ENCODE peak calls at places on chromosomes 13 and 19, in six cellular contexts. S is GM23338, W is upper lobe of left lung, H is HCT116, V is Panc1, U is K562. Z is an unnamed sample.

GRCh38 chr19:58476498-58477015 is 405 bp downstream of the ZNF446 start:
- ATAC-seq in S (peak), W (peak), H (no peak), V (no peak), U (peak), Z (no peak)

GRCh38 chr19:36686365-36687213 is 823 bp upstream of the ZNF567 start:
- ATAC-seq in S (peak), W (peak), H (no peak), V (peak), U (peak), Z (peak)

GRCh38 chr13:71879129-71879535 is 12.1 kb upstream of the DACH1 start:
- ATAC-seq in S (peak), W (peak), H (peak), V (peak), U (no peak), Z (no peak)

GRCh38 chr13:90374183-90374582 is 973.3 kb upstream of the MIR17HG start:
- ATAC-seq in S (no peak), W (no peak), H (no peak), V (no peak), U (no peak), Z (no peak)

GRCh38 chr13:110853235-110853721 is 61.6 kb downstream of the ANKRD10 start:
- ATAC-seq in S (peak), W (no peak), H (no peak), V (no peak), U (peak), Z (peak)

GRCh38 chr19:53158119-53158656 is 665 bp downstream of the ZNF347 start:
- ATAC-seq in S (peak), W (peak), H (no peak), V (peak), U (peak), Z (peak)

GRCh38 chr19:50300814-50301606 is 28.2 kb downstream of the KCNC3 start:
- ATAC-seq in S (no peak), W (no peak), H (peak), V (peak), U (no peak), Z (no peak)

GRCh38 chr13:22696433-22696832 is 484.3 kb upstream of the SGCG start:
- ATAC-seq in S (peak), W (no peak), H (no peak), V (no peak), U (no peak), Z (no peak)

GRCh38 chr13:99396446-99396845 is 89.2 kb upstream of the GPR183 start:
- ATAC-seq in S (no peak), W (no peak), H (no peak), V (no peak), U (no peak), Z (no peak)

GRCh38 chr13:34765446-34766180 is 176.5 kb upstream of the NBEA start:
- ATAC-seq in S (no peak), W (no peak), H (no peak), V (no peak), U (no peak), Z (no peak)

GRCh38 chr19:10634881-10635463 is 9.6 kb downstream of the SLC44A2 start:
- ATAC-seq in S (no peak), W (no peak), H (no peak), V (no peak), U (peak), Z (no peak)
- TF ChIP-seq POLR2AphosphoS5 in S (no peak), W (no peak), H (no peak), V (no peak), U (no peak), Z (no peak)

GRCh38 chr13:26899153-26899552 is 138.6 kb upstream of the GPR12 start:
- ATAC-seq in S (no peak), W (no peak), H (no peak), V (no peak), U (no peak), Z (no peak)
- TF ChIP-seq POLR2AphosphoS5 in S (no peak), W (no peak), H (no peak), V (no peak), U (no peak), Z (no peak)

GRCh38 chr19:48752511-48753365 is at the start of gene FUT1:
- ATAC-seq in S (peak), W (peak), H (peak), V (peak), U (peak), Z (peak)
- TF ChIP-seq POLR2AphosphoS5 in S (peak), W (peak), H (peak), V (no peak), U (no peak), Z (no peak)

GRCh38 chr13:23888658-23889597 is at the start of gene MIPEP:
- ATAC-seq in S (peak), W (peak), H (peak), V (peak), U (peak), Z (peak)
- TF ChIP-seq POLR2AphosphoS5 in S (peak), W (peak), H (peak), V (peak), U (peak), Z (peak)

DNA sequence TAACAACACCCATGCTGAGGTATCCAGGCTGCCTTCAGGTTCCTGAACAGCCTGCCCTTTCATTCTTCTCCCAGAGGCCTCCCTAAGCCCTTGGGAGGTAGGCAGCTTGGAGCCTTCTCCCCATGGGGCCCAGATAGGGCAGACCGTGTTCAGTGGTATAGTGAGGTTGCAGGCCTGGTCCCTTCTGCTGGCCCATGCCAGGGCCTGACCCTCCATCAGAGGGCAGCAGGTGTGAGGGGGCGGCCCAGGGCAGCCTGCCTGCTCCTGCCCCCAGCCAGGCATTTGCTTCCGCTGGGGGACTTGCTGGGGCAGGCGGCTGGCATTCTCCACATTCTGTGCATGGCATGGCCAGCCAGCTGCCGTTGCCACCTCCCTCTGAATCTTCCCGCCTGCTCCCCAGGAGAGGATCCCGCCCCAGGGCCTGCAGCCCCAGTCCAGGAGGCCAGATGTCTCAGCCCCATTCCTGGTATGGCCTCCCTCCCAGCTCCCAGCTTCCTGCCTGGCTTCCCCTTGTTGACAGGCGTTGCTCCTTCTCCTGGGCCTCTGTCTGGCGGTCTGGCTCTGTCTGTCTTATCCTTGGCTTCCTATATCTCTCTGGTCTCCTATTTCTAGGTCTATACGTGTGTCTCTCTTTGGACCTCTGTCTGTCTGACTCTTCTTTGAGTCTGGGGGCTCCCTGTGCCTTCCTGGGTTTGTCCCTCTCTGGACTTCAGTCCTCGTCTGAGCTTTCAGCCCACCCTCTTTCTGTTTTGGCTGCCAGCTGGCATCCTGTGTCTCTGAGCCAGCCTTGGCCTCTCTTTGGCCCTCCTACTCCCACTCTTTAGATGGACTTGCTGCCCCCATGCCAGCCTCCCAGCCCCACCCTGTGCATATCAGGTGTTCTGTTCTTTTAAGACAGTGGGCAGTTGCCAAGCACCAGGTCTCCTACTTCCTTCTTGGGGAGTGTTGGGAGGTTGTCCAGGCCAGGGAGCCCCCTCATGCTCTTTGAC is 9.1 kb downstream of the CIC start:
- ATAC-seq in S (no peak), W (no peak), H (no peak), V (no peak), U (no peak), Z (no peak)
- TF ChIP-seq POLR2AphosphoS5 in S (no peak), W (no peak), H (no peak), V (no peak), U (no peak), Z (no peak)

DNA sequence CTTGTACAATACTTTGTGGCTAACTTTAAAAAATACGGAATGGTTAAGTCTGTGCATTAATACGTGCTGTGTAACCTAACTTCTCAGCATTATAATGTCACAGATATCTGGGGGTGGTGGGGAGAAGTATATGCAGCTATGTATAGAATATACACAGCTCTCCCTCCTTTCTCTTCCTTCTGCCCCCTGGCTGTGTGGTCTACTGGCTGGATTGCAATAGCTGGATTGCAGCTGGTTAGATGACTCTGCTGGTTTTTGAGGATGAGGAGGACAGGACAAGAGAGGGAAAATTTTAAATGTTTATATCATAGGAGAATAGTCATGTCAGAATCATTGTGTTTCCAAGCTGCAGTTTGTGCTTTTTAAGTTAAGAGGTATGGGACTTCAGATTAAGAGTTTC is 9.7 kb downstream of the RNASEH2B start:
- ATAC-seq in S (no peak), W (no peak), H (no peak), V (no peak), U (no peak), Z (no peak)
- TF ChIP-seq POLR2AphosphoS5 in S (no peak), W (no peak), H (no peak), V (no peak), U (no peak), Z (no peak)

GRCh38 chr19:35273686-35274259 is 5.0 kb downstream of the USF2 start:
- ATAC-seq in S (no peak), W (no peak), H (no peak), V (no peak), U (no peak), Z (no peak)

GRCh38 chr19:35270381-35270811 is 1.6 kb downstream of the USF2 start:
- ATAC-seq in S (no peak), W (no peak), H (no peak), V (no peak), U (no peak), Z (no peak)

GRCh38 chr19:35272954-35273649 is 4.3 kb downstream of the USF2 start:
- ATAC-seq in S (no peak), W (no peak), H (no peak), V (no peak), U (no peak), Z (no peak)

GRCh38 chr19:35271546-35271945 is 2.8 kb downstream of the USF2 start:
- ATAC-seq in S (no peak), W (no peak), H (no peak), V (no peak), U (no peak), Z (no peak)

GRCh38 chr19:35272122-35272715 is 3.5 kb downstream of the USF2 start:
- ATAC-seq in S (no peak), W (no peak), H (no peak), V (no peak), U (no peak), Z (no peak)
- TF ChIP-seq POLR2AphosphoS5 in S (no peak), W (no peak), H (no peak), V (no peak), U (no peak), Z (no peak)

DNA sequence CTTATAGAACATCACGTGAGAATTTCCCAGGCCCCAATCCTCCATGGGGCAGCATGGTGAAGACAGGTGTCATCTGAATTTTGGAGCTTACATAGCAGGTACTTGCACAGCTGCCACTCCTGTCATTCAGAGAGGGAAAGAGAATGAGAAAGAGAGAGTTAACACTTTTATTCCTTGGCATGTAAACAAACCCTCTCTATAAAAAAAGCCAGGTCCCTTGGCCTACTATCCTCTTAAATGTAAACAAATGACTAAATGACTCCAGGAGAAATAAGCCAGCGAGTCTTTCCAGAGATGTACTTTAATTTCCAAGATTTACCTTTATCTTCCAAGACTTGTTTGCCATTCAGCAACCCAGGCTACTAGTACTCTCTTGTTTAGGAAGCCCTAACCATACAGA is 195.3 kb upstream of the HTR2A start:
- ATAC-seq in S (no peak), W (no peak), H (no peak), V (no peak), U (no peak), Z (no peak)
- TF ChIP-seq POLR2AphosphoS5 in S (no peak), W (no peak), H (no peak), V (no peak), U (no peak), Z (no peak)